ENCODE peak calls at places on chromosomes 7 and 10, in four cellular contexts. V, F, T and X are unnamed samples.
A peak's percentile ranks its signal among the peaks of the same experiment; 100 is the strongest.

GRCh38 chr10:130658687-130659290 is 522.6 kb downstream of the GLRX3 start:
- DNase-seq in F (no peak), V (no peak), T (no peak), X (no peak)

GRCh38 chr7:139854803-139855497 is 25.9 kb downstream of the TBXAS1 start:
- DNase-seq in V (no peak), T (no peak), F (no peak), X (peak; percentile 43)

GRCh38 chr7:36182854-36183604 is 30.0 kb downstream of the EEPD1 start:
- DNase-seq in F (no peak), T (no peak), V (no peak), X (no peak)

GRCh38 chr7:21675255-21675654 is 132.4 kb downstream of the DNAH11 start:
- DNase-seq in T (no peak), V (no peak), F (no peak), X (no peak)

GRCh38 chr7:9231683-9232082 is 798.3 kb downstream of the NXPH1 start:
- DNase-seq in F (no peak), T (no peak), V (no peak), X (no peak)

GRCh38 chr7:105267244-105267643 is 121.5 kb downstream of the SRPK2 start:
- DNase-seq in F (no peak), V (no peak), T (no peak), X (no peak)

GRCh38 chr10:37576154-37576553 is 281.3 kb downstream of the ZNF248 start:
- DNase-seq in T (no peak), V (no peak), F (no peak), X (no peak)

GRCh38 chr10:67072654-67073053 is 146.8 kb downstream of the LRRTM3 start:
- DNase-seq in F (no peak), V (no peak), T (no peak), X (no peak)

GRCh38 chr7:128915841-128916642 is 5.5 kb upstream of the KCP start:
- DNase-seq in F (no peak), T (no peak), V (no peak), X (no peak)

GRCh38 chr7:115356139-115356746 is 434.3 kb downstream of the MDFIC start:
- DNase-seq in V (peak; percentile 6), T (no peak), F (peak; percentile 4), X (no peak)

DNA sequence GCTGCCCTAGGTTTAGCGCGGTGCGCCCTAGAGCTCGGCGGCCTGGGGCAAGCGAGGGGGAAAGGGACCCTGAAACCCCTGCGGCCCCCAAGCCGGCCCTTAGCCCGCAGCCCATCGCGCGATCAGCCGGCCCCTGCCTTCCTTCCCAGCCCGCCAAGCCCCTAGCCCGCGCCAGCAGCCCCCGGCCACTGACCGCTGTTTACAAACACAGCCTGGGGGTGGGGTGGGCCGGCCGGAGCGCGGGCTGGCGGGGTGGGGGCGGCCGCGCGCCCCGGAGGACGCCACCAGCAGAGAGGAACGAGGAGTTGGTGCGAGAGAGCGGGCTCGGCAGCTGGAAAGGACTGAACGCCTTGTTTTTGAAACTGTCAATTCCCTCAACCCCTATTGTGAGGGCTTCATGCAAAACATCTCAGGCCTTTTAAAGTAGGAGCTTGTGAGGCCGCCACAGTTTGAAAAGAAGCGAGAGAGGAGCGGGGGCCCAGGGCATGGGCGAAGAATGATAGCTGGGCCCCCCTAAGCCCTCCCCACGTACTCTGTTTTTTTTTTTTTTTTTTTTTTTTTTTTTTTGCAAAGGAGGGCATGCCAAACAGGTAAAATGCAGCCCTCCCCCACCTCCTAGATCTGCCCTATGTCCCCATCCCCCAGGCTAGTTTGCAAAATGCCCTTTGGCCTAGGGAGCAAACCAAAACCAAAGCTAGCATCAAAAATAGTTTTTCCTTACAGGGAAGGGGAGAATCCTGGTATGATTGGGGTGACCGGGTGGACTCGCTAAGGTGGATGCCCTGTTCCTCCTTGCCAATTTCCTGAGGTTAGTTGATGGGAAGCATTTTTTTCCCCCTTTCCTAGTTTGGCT is 15.0 kb downstream of the SKIDA1 start:
- DNase-seq in F (peak; percentile 51), T (no peak), V (no peak), X (no peak)
- TF ChIP-seq CTCF in F (no peak), T (no peak), V (no peak), X (no peak)

GRCh38 chr10:79292789-79293746 is 54.2 kb upstream of the PPIF start:
- DNase-seq in V (peak; percentile 40), T (no peak), F (peak; percentile 72), X (peak; percentile 42)
- TF ChIP-seq CTCF in V (peak; percentile 71), T (no peak), F (peak; percentile 46), X (peak; percentile 66)

GRCh38 chr10:15058689-15059088 is 14.9 kb downstream of the OLAH start:
- DNase-seq in T (no peak), V (no peak), F (no peak), X (no peak)

GRCh38 chr10:15052121-15052520 is 8.4 kb downstream of the OLAH start:
- DNase-seq in T (no peak), V (no peak), F (no peak), X (no peak)

GRCh38 chr10:15053061-15053460 is 9.3 kb downstream of the OLAH start:
- DNase-seq in T (no peak), F (no peak), V (no peak), X (no peak)
- TF ChIP-seq CTCF in T (no peak), F (no peak), V (no peak), X (no peak)

GRCh38 chr7:124251616-124252015 is 218.7 kb upstream of the TMEM229A start:
- DNase-seq in F (no peak), T (no peak), V (no peak), X (no peak)
- TF ChIP-seq CTCF in F (no peak), T (no peak), V (no peak), X (no peak)